ENCODE peak calls at places on chromosomes 13 and 19, in six cellular contexts. Y, W, K, V, J and L are unnamed samples.

GRCh38 chr19:50330365-50331078 is 1.3 kb upstream of the KCNC3 start:
- DNase-seq in Y (peak), W (peak), K (no peak), V (peak), J (peak), L (peak)

GRCh38 chr19:30085394-30085793 is 143.4 kb downstream of the URI1 start:
- DNase-seq in Y (no peak), W (no peak), K (no peak), V (peak), J (no peak), L (no peak)

GRCh38 chr19:628168-628567 is 5.2 kb downstream of the POLRMT start:
- DNase-seq in Y (no peak), W (no peak), K (no peak), V (no peak), J (no peak), L (no peak)

GRCh38 chr13:113548171-113548641 is 36.3 kb upstream of the TFDP1 start:
- DNase-seq in Y (no peak), W (peak), K (no peak), V (no peak), J (peak), L (peak)

GRCh38 chr19:50537306-50537685 is 23.6 kb upstream of the ASPDH start:
- DNase-seq in Y (no peak), W (no peak), K (no peak), V (no peak), J (no peak), L (no peak)

GRCh38 chr19:15015946-15016542 is 33.2 kb upstream of the CASP14 start:
- DNase-seq in Y (no peak), W (no peak), K (no peak), V (peak), J (no peak), L (no peak)

GRCh38 chr19:44548736-44549135 is 19.3 kb upstream of the CEACAM20 start:
- DNase-seq in Y (no peak), W (no peak), K (no peak), V (no peak), J (no peak), L (no peak)

GRCh38 chr13:31166591-31166990 is 4.9 kb upstream of the HSPH1 start:
- DNase-seq in Y (no peak), W (no peak), K (no peak), V (no peak), J (no peak), L (no peak)

GRCh38 chr13:32783067-32783466 is 196.8 kb downstream of the PDS5B start:
- DNase-seq in Y (no peak), W (no peak), K (no peak), V (no peak), J (no peak), L (no peak)

GRCh38 chr13:76968041-76968440 is 19.7 kb downstream of the ACOD1 start:
- DNase-seq in Y (no peak), W (no peak), K (no peak), V (no peak), J (no peak), L (no peak)

GRCh38 chr13:99307247-99307646 is at the start of gene GPR183:
- DNase-seq in Y (no peak), W (no peak), K (no peak), V (no peak), J (no peak), L (no peak)

GRCh38 chr19:15468675-15469512 is 4.5 kb upstream of the RASAL3 start:
- DNase-seq in Y (no peak), W (no peak), K (no peak), V (no peak), J (no peak), L (no peak)

GRCh38 chr13:101309014-101309619 is 107.2 kb downstream of the NALCN start:
- DNase-seq in Y (no peak), W (no peak), K (no peak), V (no peak), J (no peak), L (no peak)

GRCh38 chr13:83414393-83414792 is 467.9 kb downstream of the SLITRK1 start:
- DNase-seq in Y (no peak), W (no peak), K (no peak), V (no peak), J (no peak), L (no peak)

GRCh38 chr13:86399572-86399971 is 600.4 kb upstream of the SLITRK6 start:
- DNase-seq in Y (no peak), W (no peak), K (no peak), V (no peak), J (no peak), L (no peak)

GRCh38 chr19:51807111-51807701 is 12.2 kb downstream of the FPR3 start:
- DNase-seq in Y (no peak), W (no peak), K (no peak), V (no peak), J (no peak), L (no peak)

GRCh38 chr19:12482505-12482886 is 2.1 kb downstream of the ZNF709 start:
- DNase-seq in Y (no peak), W (no peak), K (no peak), V (no peak), J (no peak), L (no peak)

GRCh38 chr19:33641956-33642498 is 20.3 kb downstream of the CHST8 start:
- DNase-seq in Y (no peak), W (no peak), K (peak), V (no peak), J (peak), L (no peak)

GRCh38 chr13:66469745-66470144 is 760.4 kb downstream of the PCDH9 start:
- DNase-seq in Y (no peak), W (no peak), K (no peak), V (no peak), J (no peak), L (no peak)

GRCh38 chr13:33204130-33204927 is 81.2 kb downstream of the STARD13 start:
- DNase-seq in Y (peak), W (no peak), K (peak), V (peak), J (peak), L (peak)

GRCh38 chr19:29741776-29742175 is 26.7 kb upstream of the C19orf12 start:
- DNase-seq in Y (no peak), W (no peak), K (no peak), V (no peak), J (no peak), L (no peak)

GRCh38 chr13:44193731-44194130 is 179.9 kb upstream of the SERP2 start:
- DNase-seq in Y (no peak), W (no peak), K (no peak), V (no peak), J (no peak), L (no peak)

GRCh38 chr19:49879243-49879960 is 1.9 kb downstream of the TBC1D17 start:
- DNase-seq in Y (no peak), W (no peak), K (no peak), V (no peak), J (no peak), L (peak)

GRCh38 chr13:29978211-29978610 is 127.8 kb upstream of the UBL3 start:
- DNase-seq in Y (no peak), W (no peak), K (no peak), V (no peak), J (no peak), L (no peak)

GRCh38 chr19:17751103-17751911 is at the start of gene FCHO1:
- DNase-seq in Y (no peak), W (no peak), K (no peak), V (no peak), J (peak), L (peak)

GRCh38 chr19:38718747-38719543 is 25.3 kb downstream of the CAPN12 start:
- DNase-seq in Y (peak), W (peak), K (no peak), V (no peak), J (peak), L (peak)

GRCh38 chr13:103639326-103639725 is 573.1 kb upstream of the SLC10A2 start:
- DNase-seq in Y (no peak), W (no peak), K (no peak), V (no peak), J (no peak), L (no peak)

GRCh38 chr13:33452873-33453558 is 167.5 kb upstream of the STARD13 start:
- DNase-seq in Y (no peak), W (no peak), K (no peak), V (no peak), J (no peak), L (no peak)

GRCh38 chr19:13060233-13060963 is 42.3 kb downstream of the LYL1 start:
- DNase-seq in Y (no peak), W (no peak), K (no peak), V (no peak), J (peak), L (peak)

GRCh38 chr19:17549088-17549740 is 6.2 kb upstream of the COLGALT1 start:
- DNase-seq in Y (no peak), W (no peak), K (no peak), V (no peak), J (no peak), L (no peak)

GRCh38 chr13:20714563-20715339 is 11.3 kb downstream of the IL17D start:
- DNase-seq in Y (peak), W (no peak), K (no peak), V (no peak), J (peak), L (peak)
- H3K27ac ChIP-seq in Y (peak), W (peak), K (peak), V (no peak), J (peak), L (peak)

DNA sequence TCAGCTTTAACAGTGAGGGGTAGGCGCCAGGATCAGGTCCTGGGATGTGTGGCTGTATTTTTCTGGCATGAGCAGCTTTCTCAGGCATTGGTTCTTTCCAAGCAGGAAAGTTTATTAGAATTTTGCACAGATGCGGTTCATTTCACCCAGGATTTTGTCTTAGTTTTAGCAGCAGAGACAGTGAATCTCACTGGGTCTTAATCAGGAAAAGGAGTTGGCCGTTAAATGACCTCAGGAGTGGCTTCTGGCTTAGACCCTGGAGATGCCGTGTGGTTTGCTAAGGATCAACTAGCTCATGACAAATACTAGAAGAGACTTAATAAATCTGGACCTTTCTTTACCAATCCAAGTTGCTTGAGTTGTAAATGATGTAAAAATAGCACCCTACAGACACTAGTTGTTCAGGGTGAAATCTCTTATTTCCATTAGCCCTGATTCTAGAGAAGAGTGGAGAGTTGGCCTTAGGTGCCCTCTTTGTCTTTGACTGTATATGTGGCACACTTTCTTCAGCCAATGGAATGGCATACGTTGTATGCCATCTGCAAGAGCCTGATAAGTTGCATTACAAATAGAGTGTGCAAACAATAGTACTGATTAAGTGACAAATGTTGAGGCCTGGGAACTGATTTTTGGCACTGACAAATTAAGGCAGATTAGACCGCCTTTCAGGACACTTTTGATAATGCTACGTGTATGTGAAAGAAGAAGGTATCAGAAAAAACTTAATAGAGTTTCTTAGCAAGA is 34.0 kb downstream of the LRCH1 start:
- DNase-seq in Y (no peak), W (no peak), K (no peak), V (no peak), J (no peak), L (no peak)
- H3K4me3 ChIP-seq in Y (no peak), W (no peak), K (no peak), V (no peak), J (no peak), L (no peak)

DNA sequence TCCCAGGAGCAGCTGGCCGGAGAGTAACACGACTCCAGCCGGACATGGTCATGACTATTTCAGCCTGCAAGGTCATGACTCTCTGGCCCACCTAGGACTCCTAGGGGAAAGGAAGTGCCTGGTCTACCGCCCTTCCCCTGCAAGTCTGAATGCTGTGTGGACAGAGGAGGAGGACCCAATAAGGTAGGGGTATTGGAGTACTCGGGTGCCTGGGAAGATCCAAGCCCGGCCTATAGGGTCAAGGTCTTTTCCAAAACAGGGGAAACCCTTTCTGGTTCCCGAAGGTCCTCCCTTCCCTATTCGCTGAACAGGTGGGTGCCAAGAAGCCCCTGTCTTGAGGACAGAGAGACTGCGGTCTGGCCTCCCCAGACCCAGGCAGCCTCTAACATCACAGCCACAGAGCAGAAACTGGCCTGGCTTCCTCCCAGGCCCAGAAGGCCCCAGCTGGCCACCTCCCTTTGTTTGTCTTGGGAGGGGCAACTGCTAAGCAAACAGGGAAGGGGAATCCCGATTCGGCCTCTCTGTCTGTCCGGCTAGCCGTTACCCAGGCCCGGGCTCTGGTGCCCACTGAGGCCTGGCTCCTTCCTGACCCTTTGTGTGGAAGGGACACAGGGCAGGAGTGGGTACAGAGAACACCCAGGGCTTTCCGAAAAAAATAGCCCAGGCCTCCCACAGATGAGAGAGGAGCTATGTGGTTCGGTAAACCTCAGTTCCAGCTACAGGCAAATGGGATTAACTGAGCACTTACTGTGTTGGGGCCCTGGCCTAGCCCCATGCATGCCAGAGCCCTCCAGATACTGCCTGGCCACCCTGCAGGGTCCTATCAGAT is 5.3 kb upstream of the GRAMD1A start:
- DNase-seq in Y (no peak), W (no peak), K (no peak), V (no peak), J (peak), L (peak)
- H3K27ac ChIP-seq in Y (peak), W (peak), K (peak), V (peak), J (peak), L (peak)

DNA sequence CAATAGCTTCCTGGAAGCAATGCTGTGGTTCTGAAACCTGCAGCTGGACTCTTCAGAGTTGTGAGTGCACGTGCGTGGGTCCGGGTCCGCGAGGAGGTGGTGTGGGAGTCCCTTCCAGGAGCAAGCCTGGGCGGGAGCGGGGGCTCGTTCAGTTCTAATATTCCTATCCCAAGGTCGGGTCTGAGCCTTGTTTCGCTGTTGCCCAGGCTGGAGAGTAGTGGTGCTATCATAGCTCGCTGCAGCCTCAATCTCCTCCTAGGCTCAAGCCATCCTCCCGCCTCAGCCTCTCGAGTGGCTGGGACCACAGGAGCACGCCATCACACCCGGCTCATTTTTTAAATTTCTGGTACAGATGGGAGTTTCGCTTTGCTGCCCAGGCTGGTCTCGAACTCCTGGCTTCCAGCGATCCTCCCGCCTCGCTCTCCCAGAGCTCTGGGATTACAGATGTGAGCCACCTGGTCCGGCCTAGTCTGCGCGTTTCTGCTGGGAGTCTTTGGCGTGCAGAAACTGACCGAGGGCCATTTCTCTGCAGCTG is 625 bp downstream of the ZFP82 start:
- DNase-seq in Y (no peak), W (no peak), K (no peak), V (peak), J (no peak), L (no peak)
- H3K4me3 ChIP-seq in Y (peak), W (peak), K (peak), V (peak), J (peak), L (peak)

GRCh38 chr19:5850189-5850588 is 1.1 kb downstream of the FUT3 start:
- DNase-seq in Y (no peak), W (no peak), K (no peak), V (no peak), J (no peak), L (no peak)

GRCh38 chr19:5851302-5851701 is at the start of gene FUT3:
- DNase-seq in Y (no peak), W (no peak), K (no peak), V (no peak), J (no peak), L (no peak)

GRCh38 chr19:5850743-5851293 is 431 bp downstream of the FUT3 start:
- DNase-seq in Y (no peak), W (no peak), K (no peak), V (peak), J (no peak), L (peak)
- H3K27ac ChIP-seq in Y (no peak), W (no peak), K (no peak), V (no peak), J (no peak), L (no peak)

DNA sequence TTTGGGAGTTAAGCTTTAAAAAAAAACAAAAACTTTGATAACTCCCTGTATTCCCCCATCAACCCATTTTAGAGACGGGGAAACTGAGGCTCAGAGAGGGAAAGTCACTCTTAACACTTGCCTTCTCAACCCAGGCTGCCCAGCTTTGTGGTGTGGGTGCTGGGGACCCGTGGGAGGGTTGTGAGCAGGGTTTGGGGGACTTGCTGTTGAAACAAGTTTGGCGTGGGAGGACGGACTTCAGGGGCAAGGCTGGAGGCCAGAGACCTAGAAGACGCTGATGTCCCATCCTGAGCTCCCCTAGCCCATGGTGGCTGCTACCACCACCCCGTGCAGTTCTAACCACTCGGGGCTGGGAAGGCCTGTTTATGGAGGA is 747 bp upstream of the CACTIN start:
- DNase-seq in Y (no peak), W (no peak), K (no peak), V (no peak), J (no peak), L (no peak)
- H3K4me3 ChIP-seq in Y (peak), W (peak), K (no peak), V (no peak), J (peak), L (no peak)

GRCh38 chr19:56507446-56508281 is at the start of gene ZNF471:
- DNase-seq in Y (peak), W (peak), K (peak), V (peak), J (peak), L (peak)
- H3K27ac ChIP-seq in Y (peak), W (peak), K (peak), V (peak), J (peak), L (peak)

GRCh38 chr19:48393559-48394330 is at the start of gene GRIN2D:
- DNase-seq in Y (no peak), W (no peak), K (no peak), V (no peak), J (no peak), L (no peak)

GRCh38 chr19:48394331-48395169 is 1.1 kb downstream of the GRIN2D start:
- DNase-seq in Y (no peak), W (no peak), K (no peak), V (no peak), J (no peak), L (no peak)

GRCh38 chr19:48395499-48395898 is 2.0 kb downstream of the GRIN2D start:
- DNase-seq in Y (no peak), W (no peak), K (no peak), V (no peak), J (no peak), L (no peak)

GRCh38 chr19:48396010-48396870 is 2.8 kb downstream of the GRIN2D start:
- DNase-seq in Y (no peak), W (no peak), K (no peak), V (no peak), J (no peak), L (no peak)

DNA sequence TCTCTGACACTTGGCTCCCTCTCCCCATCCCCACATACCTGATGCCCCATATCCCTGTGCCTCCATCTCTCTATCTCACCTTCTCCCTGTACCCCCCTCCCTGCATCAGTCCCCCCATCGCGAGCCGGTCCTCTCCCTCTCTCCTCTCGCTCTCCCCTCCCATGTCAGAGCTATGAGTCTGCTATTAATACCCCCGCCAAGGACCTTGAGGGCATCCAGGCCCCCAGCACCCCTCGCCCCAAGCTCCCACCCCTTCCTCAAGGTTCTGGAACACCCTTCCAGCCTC is 1.6 kb downstream of the GRIN2D start:
- DNase-seq in Y (no peak), W (no peak), K (no peak), V (no peak), J (no peak), L (no peak)
- H3K4me3 ChIP-seq in Y (no peak), W (no peak), K (no peak), V (no peak), J (no peak), L (no peak)

DNA sequence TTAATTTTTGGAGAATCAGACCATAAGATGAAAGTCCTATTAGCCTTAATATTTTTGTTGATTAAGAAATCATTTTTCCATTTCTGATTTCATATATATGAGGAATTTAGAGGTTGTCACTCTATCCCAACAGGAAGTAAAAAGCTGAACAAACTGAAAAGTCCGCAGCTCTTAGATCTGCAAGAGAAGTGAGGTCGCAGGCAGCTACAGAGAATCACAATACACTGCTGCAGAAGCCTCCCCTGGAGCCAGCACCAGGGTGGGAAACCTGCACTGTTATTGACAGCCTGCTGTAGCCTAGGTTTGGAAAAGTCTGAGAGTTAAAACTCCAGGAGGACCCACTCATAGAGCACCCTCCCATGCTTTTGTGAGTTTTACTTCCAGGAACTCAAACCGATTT is 29.9 kb downstream of the TNFRSF19 start:
- DNase-seq in Y (no peak), W (no peak), K (no peak), V (no peak), J (no peak), L (no peak)
- H3K27ac ChIP-seq in Y (no peak), W (no peak), K (no peak), V (no peak), J (no peak), L (no peak)